ENCODE peak calls at places on chromosomes 11 and 22, in seven cellular contexts. One of them, this sample, is unnamed.

GRCh38 chr11:88338223-88338661 is 706 bp upstream of the CTSC start:
- DNase-seq in suprapubic skin: peak
- DNase-seq in heart left ventricle: peak
- DNase-seq in tibial nerve: no peak
- DNase-seq in GM12891: no peak
- DNase-seq in erythroblast: peak
- DNase-seq in breast epithelium: no peak
- DNase-seq in this sample: peak

GRCh38 chr22:36584666-36585065 is 55.7 kb upstream of the EIF3D start:
- DNase-seq in suprapubic skin: no peak
- DNase-seq in heart left ventricle: no peak
- DNase-seq in tibial nerve: no peak
- DNase-seq in GM12891: no peak
- DNase-seq in erythroblast: no peak
- DNase-seq in breast epithelium: no peak
- DNase-seq in this sample: no peak

GRCh38 chr11:126997196-126997595 is 3.4 kb downstream of the KIRREL3 start:
- DNase-seq in suprapubic skin: no peak
- DNase-seq in heart left ventricle: no peak
- DNase-seq in tibial nerve: no peak
- DNase-seq in GM12891: no peak
- DNase-seq in erythroblast: no peak
- DNase-seq in breast epithelium: no peak
- DNase-seq in this sample: no peak

GRCh38 chr22:49764151-49764581 is 63.5 kb downstream of the BRD1 start:
- DNase-seq in suprapubic skin: no peak
- DNase-seq in heart left ventricle: peak
- DNase-seq in tibial nerve: peak
- DNase-seq in GM12891: no peak
- DNase-seq in erythroblast: no peak
- DNase-seq in breast epithelium: peak
- DNase-seq in this sample: no peak

GRCh38 chr11:2325719-2326118 is 23.9 kb downstream of the TSPAN32 start:
- DNase-seq in suprapubic skin: peak
- DNase-seq in heart left ventricle: peak
- DNase-seq in tibial nerve: no peak
- DNase-seq in GM12891: no peak
- DNase-seq in erythroblast: no peak
- DNase-seq in breast epithelium: peak
- DNase-seq in this sample: peak

GRCh38 chr11:34926101-34926830 is 9.8 kb downstream of the PDHX start:
- DNase-seq in suprapubic skin: no peak
- DNase-seq in heart left ventricle: no peak
- DNase-seq in tibial nerve: no peak
- DNase-seq in GM12891: no peak
- DNase-seq in erythroblast: peak
- DNase-seq in breast epithelium: no peak
- DNase-seq in this sample: no peak

GRCh38 chr11:120375076-120375475 is 38.9 kb downstream of the ARHGEF12 start:
- DNase-seq in suprapubic skin: no peak
- DNase-seq in heart left ventricle: no peak
- DNase-seq in tibial nerve: no peak
- DNase-seq in GM12891: no peak
- DNase-seq in erythroblast: no peak
- DNase-seq in breast epithelium: no peak
- DNase-seq in this sample: no peak

GRCh38 chr11:10581481-10582019 is 13.1 kb upstream of the LYVE1 start:
- DNase-seq in suprapubic skin: no peak
- DNase-seq in heart left ventricle: peak
- DNase-seq in tibial nerve: no peak
- DNase-seq in GM12891: no peak
- DNase-seq in erythroblast: no peak
- DNase-seq in breast epithelium: no peak
- DNase-seq in this sample: no peak

GRCh38 chr11:536841-537621 is at the start of gene LRRC56:
- DNase-seq in suprapubic skin: peak
- DNase-seq in heart left ventricle: peak
- DNase-seq in tibial nerve: peak
- DNase-seq in GM12891: peak
- DNase-seq in erythroblast: peak
- DNase-seq in breast epithelium: peak
- DNase-seq in this sample: no peak

GRCh38 chr11:109320595-109320994 is 101.4 kb upstream of the C11orf87 start:
- DNase-seq in suprapubic skin: no peak
- DNase-seq in heart left ventricle: no peak
- DNase-seq in tibial nerve: no peak
- DNase-seq in GM12891: no peak
- DNase-seq in erythroblast: no peak
- DNase-seq in breast epithelium: no peak
- DNase-seq in this sample: peak

DNA sequence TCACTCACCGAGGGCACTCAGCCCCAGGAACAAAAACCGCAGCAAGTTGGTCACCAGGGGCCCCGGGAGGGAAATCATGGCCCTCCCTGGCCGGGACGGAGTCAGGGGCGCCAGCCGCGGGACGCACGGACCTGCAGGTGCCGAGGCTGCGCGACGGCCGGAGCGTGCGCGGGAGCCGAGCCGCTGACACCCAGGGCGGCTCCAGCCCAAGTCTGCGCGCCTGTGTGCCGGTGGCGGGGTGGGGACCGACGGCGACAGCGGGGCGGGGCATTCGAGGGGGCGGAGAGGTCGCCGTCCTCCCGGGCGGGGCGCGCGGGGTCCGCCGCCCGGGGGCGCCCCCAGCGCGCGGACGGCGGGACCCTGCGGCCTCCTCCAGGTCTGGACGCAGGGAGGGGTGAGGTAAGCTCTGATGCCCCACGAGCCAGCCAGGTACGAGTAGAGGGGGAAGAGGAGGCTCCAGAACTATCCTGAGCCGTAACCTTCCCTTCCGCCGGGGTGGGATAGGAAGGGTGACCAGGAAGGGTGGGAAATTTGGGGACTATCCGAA is at the start of gene ESAM:
- DNase-seq in suprapubic skin: no peak
- DNase-seq in heart left ventricle: peak
- DNase-seq in tibial nerve: no peak
- DNase-seq in GM12891: peak
- DNase-seq in erythroblast: peak
- DNase-seq in breast epithelium: no peak
- DNase-seq in this sample: no peak
- TF ChIP-seq POLR2A in suprapubic skin: no peak
- TF ChIP-seq POLR2A in heart left ventricle: no peak
- TF ChIP-seq POLR2A in tibial nerve: no peak
- TF ChIP-seq POLR2A in GM12891: peak
- TF ChIP-seq POLR2A in erythroblast: no peak
- TF ChIP-seq POLR2A in breast epithelium: no peak
- TF ChIP-seq POLR2A in this sample: no peak

DNA sequence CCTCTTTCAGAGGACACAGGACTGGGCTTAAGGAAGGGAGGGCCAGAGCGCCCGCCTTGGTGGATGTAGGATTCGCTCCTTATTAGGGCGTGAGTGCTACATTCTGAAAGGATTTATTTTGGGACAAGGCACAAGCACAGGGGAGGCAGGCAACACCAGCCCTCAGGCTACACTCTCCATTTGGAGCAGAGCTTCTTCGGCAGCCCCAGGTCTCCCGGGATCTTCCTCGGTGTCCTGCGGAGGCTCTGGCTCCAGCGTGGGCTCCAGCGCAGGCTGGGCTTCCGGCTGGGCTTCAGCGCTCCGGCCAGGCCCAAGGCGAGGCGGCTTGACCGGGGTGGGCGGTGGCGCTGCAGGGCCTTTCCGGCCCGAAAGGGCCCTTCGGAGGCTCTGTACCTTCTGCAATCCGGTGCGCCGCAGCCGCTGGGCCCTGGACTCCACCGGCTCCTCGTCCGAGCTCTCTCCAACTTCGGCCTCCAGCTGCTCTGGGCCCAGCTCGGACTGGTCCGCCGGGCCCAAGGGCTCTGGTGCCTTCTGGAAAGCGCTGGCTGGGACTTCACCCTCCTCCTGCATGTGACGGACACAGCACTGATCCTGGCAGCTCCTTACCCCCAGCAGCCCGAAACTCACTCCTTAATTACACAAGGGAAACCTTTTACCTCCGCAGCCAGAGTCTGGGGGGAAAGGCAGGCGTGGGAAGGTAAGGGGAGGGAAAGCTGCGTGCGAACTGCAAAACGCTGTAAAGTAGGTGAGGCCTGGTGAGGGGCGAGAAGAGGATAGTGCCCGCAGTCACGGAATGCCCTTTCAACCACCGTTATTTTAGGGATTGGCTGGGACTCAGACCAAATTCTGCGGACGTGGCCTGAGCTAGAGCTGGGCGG is 1.1 kb downstream of the CAVIN3 start:
- DNase-seq in suprapubic skin: peak
- DNase-seq in heart left ventricle: peak
- DNase-seq in tibial nerve: no peak
- DNase-seq in GM12891: no peak
- DNase-seq in erythroblast: no peak
- DNase-seq in breast epithelium: peak
- DNase-seq in this sample: no peak
- TF ChIP-seq POLR2A in suprapubic skin: peak
- TF ChIP-seq POLR2A in heart left ventricle: peak
- TF ChIP-seq POLR2A in tibial nerve: peak
- TF ChIP-seq POLR2A in GM12891: no peak
- TF ChIP-seq POLR2A in erythroblast: no peak
- TF ChIP-seq POLR2A in breast epithelium: no peak
- TF ChIP-seq POLR2A in this sample: no peak

GRCh38 chr22:27116295-27116694 is 458.9 kb downstream of the MIAT start:
- DNase-seq in suprapubic skin: no peak
- DNase-seq in heart left ventricle: no peak
- DNase-seq in tibial nerve: no peak
- DNase-seq in GM12891: no peak
- DNase-seq in erythroblast: no peak
- DNase-seq in breast epithelium: no peak
- DNase-seq in this sample: no peak
- TF ChIP-seq POLR2A in suprapubic skin: no peak
- TF ChIP-seq POLR2A in heart left ventricle: no peak
- TF ChIP-seq POLR2A in tibial nerve: no peak
- TF ChIP-seq POLR2A in GM12891: no peak
- TF ChIP-seq POLR2A in erythroblast: no peak
- TF ChIP-seq POLR2A in breast epithelium: no peak
- TF ChIP-seq POLR2A in this sample: no peak

GRCh38 chr11:74749127-74749964 is 697 bp downstream of the RNF169 start:
- DNase-seq in suprapubic skin: peak
- DNase-seq in heart left ventricle: peak
- DNase-seq in tibial nerve: no peak
- DNase-seq in GM12891: peak
- DNase-seq in erythroblast: peak
- DNase-seq in breast epithelium: peak
- DNase-seq in this sample: peak

GRCh38 chr11:74744277-74744676 is 4.4 kb upstream of the RNF169 start:
- DNase-seq in suprapubic skin: no peak
- DNase-seq in heart left ventricle: no peak
- DNase-seq in tibial nerve: no peak
- DNase-seq in GM12891: no peak
- DNase-seq in erythroblast: no peak
- DNase-seq in breast epithelium: no peak
- DNase-seq in this sample: no peak

GRCh38 chr11:74749965-74750296 is 1.3 kb downstream of the RNF169 start:
- DNase-seq in suprapubic skin: no peak
- DNase-seq in heart left ventricle: no peak
- DNase-seq in tibial nerve: no peak
- DNase-seq in GM12891: no peak
- DNase-seq in erythroblast: peak
- DNase-seq in breast epithelium: no peak
- DNase-seq in this sample: no peak

GRCh38 chr11:74746868-74747267 is 1.8 kb upstream of the RNF169 start:
- DNase-seq in suprapubic skin: no peak
- DNase-seq in heart left ventricle: no peak
- DNase-seq in tibial nerve: no peak
- DNase-seq in GM12891: no peak
- DNase-seq in erythroblast: no peak
- DNase-seq in breast epithelium: no peak
- DNase-seq in this sample: no peak

DNA sequence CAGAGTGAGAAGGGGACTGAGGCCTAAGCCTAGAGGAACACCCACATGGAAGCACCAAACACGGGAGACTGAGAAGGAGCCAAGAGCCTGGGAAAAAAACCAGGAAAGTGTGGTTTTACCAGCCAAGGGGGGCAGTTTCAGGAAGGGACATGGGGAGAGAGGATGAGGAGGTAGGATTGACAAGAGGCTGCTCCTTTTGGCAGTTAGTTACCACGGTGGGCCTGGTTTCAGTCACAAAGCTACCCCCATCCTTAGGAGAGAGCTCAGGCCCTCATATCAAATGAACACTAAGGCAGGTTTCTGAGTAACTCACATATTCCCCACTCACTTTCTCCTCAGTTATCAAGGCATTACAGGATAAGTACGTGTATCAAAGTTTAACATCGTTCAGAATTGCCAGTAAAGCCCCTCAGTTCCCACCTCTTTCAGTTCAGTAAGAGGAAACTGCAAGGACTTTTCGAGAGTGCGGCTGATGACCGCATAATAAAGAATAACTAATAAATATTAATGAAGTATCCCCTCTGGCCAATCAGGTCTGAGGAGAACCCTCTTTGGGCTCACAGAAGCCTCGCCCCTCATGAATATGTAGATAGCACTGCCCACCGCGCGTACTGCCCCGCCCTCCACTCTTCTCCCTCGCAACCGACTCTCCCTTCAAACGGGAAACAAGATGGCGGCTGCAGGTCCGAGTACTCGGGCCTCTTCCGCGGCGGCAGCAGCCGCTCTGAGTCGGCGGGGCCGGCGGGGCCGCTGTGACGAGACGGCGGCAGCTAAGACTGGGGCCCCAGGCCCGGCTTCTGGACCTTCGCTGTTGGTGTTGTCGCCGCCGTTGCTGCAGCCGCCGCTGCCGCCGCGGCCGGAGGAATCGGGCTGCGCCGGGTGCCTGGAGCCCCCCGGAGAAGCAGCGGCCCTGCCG is at the start of gene RNF169:
- DNase-seq in suprapubic skin: peak
- DNase-seq in heart left ventricle: peak
- DNase-seq in tibial nerve: peak
- DNase-seq in GM12891: peak
- DNase-seq in erythroblast: peak
- DNase-seq in breast epithelium: peak
- DNase-seq in this sample: peak
- TF ChIP-seq POLR2A in suprapubic skin: peak
- TF ChIP-seq POLR2A in heart left ventricle: no peak
- TF ChIP-seq POLR2A in tibial nerve: peak
- TF ChIP-seq POLR2A in GM12891: peak
- TF ChIP-seq POLR2A in erythroblast: peak
- TF ChIP-seq POLR2A in breast epithelium: peak
- TF ChIP-seq POLR2A in this sample: peak

This sample was measured in H54.